ENCODE peak calls at places on chromosome 20, in eight cellular contexts. L is neural progenitor cell, W is lung, R is foreskin fibroblast, X is tibial nerve, F is astrocyte of the spinal cord, J is neural crest cell, A is brain microvascular endothelial cell. H is an unnamed sample.

GRCh38 chr20:19993937-19994667 is 23.1 kb upstream of the NAA20 start:
- DNase-seq in X (no peak), J (no peak), R (peak), L (no peak), A (peak), F (peak), W (no peak), H (peak)

GRCh38 chr20:4161447-4162251 is 146.3 kb upstream of the RNF24 start:
- DNase-seq in W (no peak), R (no peak), X (no peak), L (no peak), A (no peak), F (peak), J (no peak), H (no peak)

GRCh38 chr20:7889736-7890135 is 50.5 kb downstream of the HAO1 start:
- DNase-seq in A (no peak), W (no peak), X (no peak), L (no peak), R (no peak), F (no peak), J (no peak), H (no peak)

GRCh38 chr20:910132-910839 is 5.8 kb downstream of the ANGPT4 start:
- DNase-seq in R (no peak), X (peak), F (no peak), A (no peak), W (no peak), L (no peak), J (no peak), H (no peak)

GRCh38 chr20:63698739-63699465 is 2.5 kb downstream of the TNFRSF6B start:
- DNase-seq in F (peak), A (peak), L (no peak), R (peak), J (no peak), W (no peak), X (peak), H (peak)

GRCh38 chr20:25148181-25148981 is 47.1 kb upstream of the ENTPD6 start:
- DNase-seq in W (peak), X (peak), J (no peak), A (peak), F (peak), L (peak), R (peak), H (no peak)

GRCh38 chr20:62122659-62123449 is 579 bp downstream of the LSM14B start:
- DNase-seq in R (peak), A (no peak), W (peak), X (no peak), F (peak), J (no peak), L (peak), H (no peak)

GRCh38 chr20:63740070-63740500 is 509 bp downstream of the SLC2A4RG start:
- DNase-seq in X (no peak), R (peak), A (no peak), F (peak), W (no peak), J (no peak), L (peak), H (no peak)

GRCh38 chr20:32327087-32327681 is 30.9 kb upstream of the ASXL1 start:
- DNase-seq in R (peak), L (no peak), A (peak), X (no peak), F (peak), J (no peak), W (no peak), H (peak)

GRCh38 chr20:59680148-59680650 is 75.9 kb downstream of the PHACTR3 start:
- DNase-seq in R (no peak), X (no peak), J (no peak), A (no peak), W (no peak), L (no peak), F (no peak), H (no peak)

GRCh38 chr20:54208492-54209044 is 681 bp downstream of the PFDN4 start:
- DNase-seq in J (no peak), X (no peak), L (peak), R (no peak), W (no peak), F (peak), A (peak), H (peak)

GRCh38 chr20:34015401-34016335 is 22.0 kb downstream of the RALY start:
- DNase-seq in L (no peak), W (no peak), X (no peak), J (no peak), A (no peak), R (no peak), F (no peak), H (no peak)

GRCh38 chr20:1489764-1490436 is 1.3 kb downstream of the SIRPB2 start:
- DNase-seq in A (no peak), L (no peak), J (no peak), X (peak), F (no peak), W (peak), R (peak), H (no peak)

GRCh38 chr20:34421766-34422466 is 58.8 kb downstream of the ITCH start:
- DNase-seq in J (no peak), X (no peak), F (no peak), A (no peak), R (no peak), W (no peak), L (no peak), H (no peak)

GRCh38 chr20:43916073-43916874 is 1.6 kb downstream of the TOX2 start:
- DNase-seq in F (peak), L (peak), W (no peak), X (no peak), J (no peak), A (no peak), R (no peak), H (no peak)

GRCh38 chr20:20546402-20546801 is 166.0 kb downstream of the RALGAPA2 start:
- DNase-seq in A (no peak), R (no peak), W (no peak), F (no peak), J (no peak), X (no peak), L (no peak), H (no peak)

GRCh38 chr20:64106981-64107735 is at the start of gene NPBWR2:
- DNase-seq in F (no peak), L (peak), X (no peak), A (no peak), W (no peak), J (no peak), R (no peak), H (no peak)

GRCh38 chr20:34155864-34156263 is 43.8 kb upstream of the EIF2S2 start:
- DNase-seq in L (no peak), W (no peak), X (no peak), R (no peak), J (no peak), F (no peak), A (no peak), H (no peak)

GRCh38 chr20:32681175-32682084 is 7.7 kb upstream of the C20orf203 start:
- DNase-seq in W (no peak), R (no peak), X (no peak), J (peak), F (peak), L (peak), A (no peak), H (no peak)

GRCh38 chr20:48898210-48898609 is 23.3 kb upstream of the ARFGEF2 start:
- DNase-seq in A (no peak), R (peak), W (no peak), J (no peak), F (no peak), X (no peak), L (no peak), H (peak)

GRCh38 chr20:63966172-63966943 is 3.4 kb downstream of the ZNF512B start:
- DNase-seq in W (no peak), L (no peak), R (no peak), A (no peak), X (no peak), J (no peak), F (no peak), H (no peak)

GRCh38 chr20:34045294-34045693 is 51.6 kb downstream of the RALY start:
- DNase-seq in X (peak), J (no peak), A (no peak), R (no peak), W (peak), F (no peak), L (no peak), H (no peak)

GRCh38 chr20:48750941-48751620 is 76.7 kb downstream of the PREX1 start:
- DNase-seq in L (peak), X (no peak), R (no peak), A (no peak), J (peak), W (peak), F (peak), H (no peak)

GRCh38 chr20:24469116-24470030 is at the start of gene SYNDIG1:
- DNase-seq in R (no peak), A (no peak), X (no peak), W (no peak), F (peak), L (peak), J (peak), H (no peak)

GRCh38 chr20:48723308-48724264 is 104.2 kb downstream of the PREX1 start:
- DNase-seq in L (no peak), J (no peak), W (peak), A (peak), R (peak), X (peak), F (peak), H (no peak)

GRCh38 chr20:15627089-15627488 is 946.2 kb downstream of the KIF16B start:
- DNase-seq in J (no peak), A (no peak), R (no peak), X (no peak), W (no peak), L (no peak), F (no peak), H (no peak)

GRCh38 chr20:51696304-51697118 is 71.7 kb downstream of the ATP9A start:
- DNase-seq in F (peak), A (no peak), W (no peak), J (no peak), X (no peak), R (no peak), L (no peak), H (peak)

GRCh38 chr20:53413188-53413631 is 180.4 kb downstream of the ZNF217 start:
- DNase-seq in A (no peak), J (no peak), F (no peak), W (peak), R (no peak), X (no peak), L (peak), H (no peak)

GRCh38 chr20:62808211-62808865 is 3.7 kb downstream of the OGFR start:
- DNase-seq in A (peak), X (peak), J (peak), F (peak), R (no peak), W (peak), L (peak), H (no peak)

GRCh38 chr20:9415426-9415825 is 99.0 kb upstream of the LAMP5 start:
- DNase-seq in J (no peak), W (no peak), A (no peak), X (no peak), R (no peak), F (no peak), L (no peak), H (no peak)

GRCh38 chr20:20820104-20820503 is 107.7 kb upstream of the RALGAPA2 start:
- DNase-seq in W (no peak), R (no peak), F (no peak), J (peak), L (peak), A (no peak), X (no peak), H (no peak)

GRCh38 chr20:50189681-50190250 is 864 bp upstream of the CEBPB start:
- DNase-seq in F (no peak), R (no peak), W (peak), A (no peak), X (no peak), L (peak), J (no peak), H (no peak)

DNA sequence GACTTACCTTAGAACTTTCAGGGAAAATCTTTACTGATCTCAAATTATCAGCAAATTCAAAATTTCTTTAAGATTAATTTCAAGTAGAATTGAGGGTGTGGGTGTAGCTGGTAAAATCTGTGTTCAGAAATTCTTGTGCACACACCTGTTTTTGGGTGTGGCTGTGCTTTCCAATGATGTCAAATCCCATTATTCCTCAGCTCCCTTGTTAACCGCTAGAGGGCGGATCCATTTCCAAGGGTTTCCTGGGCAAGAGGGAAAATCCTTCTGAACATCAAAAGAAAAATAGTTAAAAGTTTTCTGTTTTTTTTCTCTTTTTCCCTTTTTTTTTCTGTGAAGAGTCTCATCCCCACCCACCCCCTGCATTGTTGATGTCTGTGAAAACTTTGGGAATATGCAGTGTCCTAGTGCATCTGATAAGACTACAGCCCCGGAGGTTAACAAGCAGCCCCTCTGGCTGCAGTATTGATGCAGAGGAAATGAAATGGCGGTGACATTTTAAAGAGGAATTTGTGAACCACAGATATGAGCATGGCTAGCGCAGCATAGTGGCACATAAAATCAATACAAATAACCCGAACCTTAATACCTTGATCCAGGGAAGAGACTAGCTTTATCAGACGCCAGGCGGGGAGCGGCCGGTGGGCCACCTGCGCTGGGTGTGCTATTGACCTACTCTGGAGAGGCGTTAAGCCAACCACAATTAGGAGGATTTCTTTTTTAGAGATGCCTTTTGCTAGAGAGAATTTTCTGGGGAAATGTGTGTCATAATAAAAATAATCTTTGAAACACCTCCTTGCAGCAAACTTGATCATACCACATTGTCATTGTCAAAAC is 130.9 kb downstream of the FOXA2 start:
- DNase-seq in L (peak), R (no peak), W (no peak), J (no peak), A (no peak), F (no peak), X (no peak), H (no peak)
- TF ChIP-seq CTCF in L (peak), R (peak), W (peak), J (peak), A (peak), F (peak), X (peak), H (peak)

DNA sequence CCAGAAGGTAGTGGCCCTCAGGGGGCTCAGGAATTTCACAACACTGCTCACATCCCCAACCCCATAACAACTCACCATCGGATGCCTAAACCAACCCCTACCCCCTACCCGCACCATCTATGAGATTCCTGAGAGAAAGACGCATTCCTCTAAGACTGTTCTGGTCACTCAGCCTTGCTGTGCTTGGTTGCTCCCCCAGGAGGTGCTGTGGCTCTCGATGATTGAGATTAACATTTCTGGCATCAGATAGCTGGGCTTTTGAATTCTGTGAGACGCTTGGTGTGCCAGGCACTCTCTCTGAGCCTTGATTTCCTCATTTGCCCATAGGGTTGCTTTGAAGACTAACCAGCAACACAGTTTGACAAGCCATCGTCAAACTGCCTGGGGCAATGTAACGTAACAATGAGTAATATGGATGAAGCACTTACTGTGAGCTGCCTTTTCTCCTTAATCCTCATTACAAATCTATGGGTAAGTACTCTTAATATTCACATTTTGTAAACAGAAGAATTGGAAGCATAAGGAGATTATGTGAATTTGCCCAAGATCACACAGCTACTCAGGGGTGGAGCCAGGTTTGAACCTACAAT is 978 bp downstream of the WFDC6 start:
- DNase-seq in J (no peak), R (no peak), A (no peak), X (no peak), L (peak), W (no peak), F (no peak), H (peak)
- TF ChIP-seq CTCF in J (no peak), R (no peak), A (no peak), X (no peak), L (peak), W (no peak), F (no peak), H (no peak)

DNA sequence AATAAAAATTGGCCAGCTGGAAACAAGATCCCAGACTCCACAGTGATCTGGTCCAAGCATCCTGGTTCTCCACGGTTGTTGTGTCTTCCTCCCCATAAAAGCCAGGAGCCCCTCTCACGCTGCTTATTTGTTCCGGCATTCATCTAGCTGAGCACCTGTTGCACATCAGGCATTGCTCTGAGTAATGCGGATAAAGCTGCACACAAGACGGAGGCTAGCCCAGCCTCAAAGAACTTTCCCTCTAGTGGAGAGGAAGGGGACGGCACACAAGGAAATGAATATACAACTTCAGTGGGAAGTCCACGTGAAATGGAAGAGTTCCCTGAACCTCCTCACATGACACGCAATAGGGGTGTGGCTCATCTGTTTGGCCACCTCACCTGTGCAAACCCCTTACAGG is 30.3 kb upstream of the NXT1 start:
- DNase-seq in X (no peak), R (peak), W (no peak), F (no peak), A (peak), L (no peak), J (no peak), H (no peak)
- TF ChIP-seq CTCF in X (peak), R (peak), W (no peak), F (peak), A (peak), L (peak), J (peak), H (peak)

GRCh38 chr20:56343861-56344381 is 14.9 kb upstream of the FAM210B start:
- DNase-seq in X (no peak), W (no peak), F (peak), L (peak), R (no peak), J (peak), A (peak), H (peak)
- TF ChIP-seq CTCF in X (peak), W (peak), F (peak), L (peak), R (peak), J (peak), A (peak), H (peak)

GRCh38 chr20:6623989-6624388 is 143.5 kb upstream of the BMP2 start:
- DNase-seq in L (peak), A (no peak), R (no peak), X (no peak), J (no peak), F (no peak), W (no peak), H (no peak)

GRCh38 chr20:6629564-6629963 is 137.9 kb upstream of the BMP2 start:
- DNase-seq in X (no peak), R (no peak), L (no peak), F (no peak), W (no peak), J (no peak), A (no peak), H (no peak)

GRCh38 chr20:6630494-6630893 is 137.0 kb upstream of the BMP2 start:
- DNase-seq in J (no peak), W (no peak), L (no peak), A (no peak), X (no peak), R (no peak), F (no peak), H (no peak)

GRCh38 chr20:6622041-6622440 is 145.4 kb upstream of the BMP2 start:
- DNase-seq in W (no peak), R (no peak), J (no peak), X (no peak), A (no peak), F (peak), L (no peak), H (no peak)

GRCh38 chr20:6626805-6627204 is 140.7 kb upstream of the BMP2 start:
- DNase-seq in J (no peak), A (no peak), X (no peak), L (peak), R (no peak), W (no peak), F (no peak), H (no peak)
- TF ChIP-seq CTCF in J (no peak), A (peak), X (no peak), L (peak), R (no peak), W (no peak), F (no peak), H (no peak)

GRCh38 chr20:58636396-58636982 is 14.6 kb upstream of the STX16 start:
- DNase-seq in A (no peak), R (no peak), F (no peak), X (no peak), W (no peak), L (no peak), J (no peak), H (no peak)

GRCh38 chr20:58634818-58635665 is 16.0 kb upstream of the STX16 start:
- DNase-seq in L (no peak), R (no peak), A (no peak), X (no peak), W (no peak), F (no peak), J (no peak), H (no peak)

GRCh38 chr20:58637466-58638198 is 13.5 kb upstream of the STX16 start:
- DNase-seq in X (no peak), J (no peak), F (no peak), W (no peak), A (no peak), L (no peak), R (no peak), H (no peak)

GRCh38 chr20:58638467-58639181 is 12.5 kb upstream of the STX16 start:
- DNase-seq in A (no peak), R (no peak), X (no peak), J (no peak), L (no peak), W (no peak), F (no peak), H (no peak)

DNA sequence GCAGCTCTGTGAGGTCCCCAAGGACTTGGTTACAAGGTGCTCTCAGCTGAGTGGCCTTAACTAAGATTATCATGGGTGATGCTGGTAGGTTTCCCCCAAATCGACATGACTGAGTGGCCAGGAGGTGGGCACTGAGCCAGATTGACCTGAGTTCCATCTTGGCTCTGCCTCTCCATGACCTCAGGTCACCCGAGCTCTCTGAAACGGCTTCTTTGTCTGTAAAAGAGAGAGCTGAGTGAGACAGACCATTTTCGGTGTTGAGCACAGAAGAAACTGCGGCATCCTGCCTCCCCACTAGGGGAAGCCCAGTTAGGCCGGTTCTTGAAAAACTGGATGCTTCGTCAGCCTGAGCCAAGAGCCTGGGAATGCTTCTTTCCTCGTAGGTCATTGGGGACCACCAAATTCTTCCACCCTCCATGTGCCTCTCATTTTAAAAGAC is 14.1 kb upstream of the STX16 start:
- DNase-seq in R (no peak), J (no peak), L (peak), F (no peak), A (no peak), W (no peak), X (no peak), H (no peak)
- TF ChIP-seq CTCF in R (no peak), J (peak), L (peak), F (peak), A (peak), W (no peak), X (peak), H (peak)